ENCODE peak calls at places on chromosome 22, in ten cellular contexts. One of them, this sample, is unnamed.
A peak's percentile ranks its signal among the peaks of the same experiment; 100 is the strongest.

GRCh38 chr22:47591709-47592108 is 829.3 kb downstream of the TBC1D22A start:
- DNase-seq in GM12878: no peak
- DNase-seq in body of pancreas: no peak
- DNase-seq in gastrocnemius medialis: no peak
- DNase-seq in heart left ventricle: no peak
- DNase-seq in IMR-90: no peak
- DNase-seq in spleen: no peak
- DNase-seq in breast epithelium: no peak
- DNase-seq in ovary: no peak
- DNase-seq in testis: no peak
- DNase-seq in this sample: no peak

GRCh38 chr22:32202539-32203180 is 2.2 kb downstream of the RFPL2 start:
- DNase-seq in GM12878: no peak
- DNase-seq in body of pancreas: peak; percentile 70
- DNase-seq in gastrocnemius medialis: no peak
- DNase-seq in heart left ventricle: no peak
- DNase-seq in IMR-90: peak; percentile 22
- DNase-seq in spleen: no peak
- DNase-seq in breast epithelium: no peak
- DNase-seq in ovary: no peak
- DNase-seq in testis: peak; percentile 48
- DNase-seq in this sample: peak; percentile 32

GRCh38 chr22:42913874-42914510 is 56.9 kb upstream of the ARFGAP3 start:
- DNase-seq in GM12878: no peak
- DNase-seq in body of pancreas: no peak
- DNase-seq in gastrocnemius medialis: no peak
- DNase-seq in heart left ventricle: no peak
- DNase-seq in IMR-90: no peak
- DNase-seq in spleen: no peak
- DNase-seq in breast epithelium: no peak
- DNase-seq in ovary: no peak
- DNase-seq in testis: no peak
- DNase-seq in this sample: no peak

GRCh38 chr22:36334838-36335603 is 52.7 kb downstream of the MYH9 start:
- DNase-seq in GM12878: no peak
- DNase-seq in body of pancreas: peak; percentile 78
- DNase-seq in gastrocnemius medialis: no peak
- DNase-seq in heart left ventricle: no peak
- DNase-seq in IMR-90: peak; percentile 84
- DNase-seq in spleen: peak; percentile 81
- DNase-seq in breast epithelium: peak; percentile 78
- DNase-seq in ovary: no peak
- DNase-seq in testis: no peak
- DNase-seq in this sample: peak; percentile 75

GRCh38 chr22:41909290-41910049 is 5.4 kb downstream of the SHISA8 start:
- DNase-seq in GM12878: no peak
- DNase-seq in body of pancreas: no peak
- DNase-seq in gastrocnemius medialis: no peak
- DNase-seq in heart left ventricle: no peak
- DNase-seq in IMR-90: no peak
- DNase-seq in spleen: no peak
- DNase-seq in breast epithelium: no peak
- DNase-seq in ovary: no peak
- DNase-seq in testis: no peak
- DNase-seq in this sample: no peak

GRCh38 chr22:45317551-45318167 is 7.9 kb downstream of the FAM118A start:
- DNase-seq in GM12878: no peak
- DNase-seq in body of pancreas: no peak
- DNase-seq in gastrocnemius medialis: peak; percentile 73
- DNase-seq in heart left ventricle: peak; percentile 74
- DNase-seq in IMR-90: peak; percentile 37
- DNase-seq in spleen: no peak
- DNase-seq in breast epithelium: peak; percentile 83
- DNase-seq in ovary: peak; percentile 47
- DNase-seq in testis: peak; percentile 51
- DNase-seq in this sample: peak; percentile 67

GRCh38 chr22:35430897-35431322 is 31.0 kb downstream of the MCM5 start:
- DNase-seq in GM12878: no peak
- DNase-seq in body of pancreas: peak; percentile 86
- DNase-seq in gastrocnemius medialis: peak; percentile 80
- DNase-seq in heart left ventricle: peak; percentile 93
- DNase-seq in IMR-90: peak; percentile 96
- DNase-seq in spleen: peak; percentile 91
- DNase-seq in breast epithelium: peak; percentile 75
- DNase-seq in ovary: peak; percentile 95
- DNase-seq in testis: peak; percentile 90
- DNase-seq in this sample: peak; percentile 94

GRCh38 chr22:46084376-46084775 is 66.0 kb upstream of the PPARA start:
- DNase-seq in GM12878: no peak
- DNase-seq in body of pancreas: no peak
- DNase-seq in gastrocnemius medialis: peak; percentile 31
- DNase-seq in heart left ventricle: peak; percentile 38
- DNase-seq in IMR-90: no peak
- DNase-seq in spleen: peak; percentile 59
- DNase-seq in breast epithelium: no peak
- DNase-seq in ovary: peak; percentile 45
- DNase-seq in testis: peak; percentile 13
- DNase-seq in this sample: peak; percentile 54

GRCh38 chr22:11627436-11627797 is 3900.6 kb upstream of the OR11H1 start:
- DNase-seq in GM12878: no peak
- DNase-seq in body of pancreas: no peak
- DNase-seq in gastrocnemius medialis: no peak
- DNase-seq in heart left ventricle: no peak
- DNase-seq in IMR-90: no peak
- DNase-seq in spleen: peak; percentile 80
- DNase-seq in breast epithelium: no peak
- DNase-seq in ovary: no peak
- DNase-seq in testis: no peak
- DNase-seq in this sample: no peak

GRCh38 chr22:25067851-25068421 is 115.4 kb downstream of the KIAA1671 start:
- DNase-seq in GM12878: no peak
- DNase-seq in body of pancreas: no peak
- DNase-seq in gastrocnemius medialis: peak; percentile 39
- DNase-seq in heart left ventricle: no peak
- DNase-seq in IMR-90: no peak
- DNase-seq in spleen: peak; percentile 90
- DNase-seq in breast epithelium: no peak
- DNase-seq in ovary: no peak
- DNase-seq in testis: no peak
- DNase-seq in this sample: peak; percentile 93

GRCh38 chr22:39205344-39206021 is 39.3 kb downstream of the PDGFB start:
- DNase-seq in GM12878: no peak
- DNase-seq in body of pancreas: peak; percentile 67
- DNase-seq in gastrocnemius medialis: no peak
- DNase-seq in heart left ventricle: no peak
- DNase-seq in IMR-90: peak; percentile 78
- DNase-seq in spleen: peak; percentile 67
- DNase-seq in breast epithelium: no peak
- DNase-seq in ovary: no peak
- DNase-seq in testis: no peak
- DNase-seq in this sample: peak; percentile 51

GRCh38 chr22:49160261-49161001 is 667.2 kb downstream of the BRD1 start:
- DNase-seq in GM12878: no peak
- DNase-seq in body of pancreas: no peak
- DNase-seq in gastrocnemius medialis: no peak
- DNase-seq in heart left ventricle: peak; percentile 49
- DNase-seq in IMR-90: no peak
- DNase-seq in spleen: peak; percentile 51
- DNase-seq in breast epithelium: no peak
- DNase-seq in ovary: no peak
- DNase-seq in testis: no peak
- DNase-seq in this sample: no peak

GRCh38 chr22:26756675-26757293 is 99.4 kb downstream of the MIAT start:
- DNase-seq in GM12878: no peak
- DNase-seq in body of pancreas: peak; percentile 46
- DNase-seq in gastrocnemius medialis: no peak
- DNase-seq in heart left ventricle: peak; percentile 79
- DNase-seq in IMR-90: peak; percentile 36
- DNase-seq in spleen: peak; percentile 75
- DNase-seq in breast epithelium: peak; percentile 21
- DNase-seq in ovary: peak; percentile 79
- DNase-seq in testis: peak; percentile 75
- DNase-seq in this sample: peak; percentile 72

GRCh38 chr22:45690008-45690407 is 18.4 kb downstream of the ATXN10 start:
- DNase-seq in GM12878: no peak
- DNase-seq in body of pancreas: no peak
- DNase-seq in gastrocnemius medialis: no peak
- DNase-seq in heart left ventricle: no peak
- DNase-seq in IMR-90: no peak
- DNase-seq in spleen: no peak
- DNase-seq in breast epithelium: no peak
- DNase-seq in ovary: no peak
- DNase-seq in testis: no peak
- DNase-seq in this sample: no peak

DNA sequence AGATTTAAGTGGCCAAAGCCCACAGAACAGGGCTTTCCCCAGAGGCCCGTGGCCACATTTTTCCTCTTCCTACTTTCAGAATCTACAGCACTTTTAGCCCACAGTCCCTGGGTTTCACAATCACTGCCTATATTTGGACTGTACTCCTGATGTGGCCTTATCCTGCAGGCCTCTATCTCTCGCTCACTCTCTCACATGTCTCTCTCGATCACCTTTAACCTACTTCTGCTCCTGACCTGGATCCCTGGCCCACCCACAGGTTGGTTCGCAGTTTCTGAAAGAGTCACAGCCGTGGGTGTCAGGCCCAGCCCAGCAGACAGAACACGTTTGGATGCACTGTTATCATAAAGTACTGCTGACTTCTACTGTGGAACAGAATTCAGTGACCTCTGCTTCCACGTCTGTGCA is 55.5 kb downstream of the LARGE1 start:
- DNase-seq in GM12878: no peak
- DNase-seq in body of pancreas: no peak
- DNase-seq in gastrocnemius medialis: peak; percentile 32
- DNase-seq in heart left ventricle: no peak
- DNase-seq in IMR-90: peak; percentile 36
- DNase-seq in spleen: no peak
- DNase-seq in breast epithelium: no peak
- DNase-seq in ovary: peak; percentile 49
- DNase-seq in testis: peak; percentile 25
- DNase-seq in this sample: no peak
- H3K4me1 ChIP-seq in GM12878: peaks cover 17% of the 10 kb centered on the region
- H3K4me1 ChIP-seq in body of pancreas: no peaks in the 10 kb centered on the region
- H3K4me1 ChIP-seq in gastrocnemius medialis: peaks cover 65% of the 10 kb centered on the region
- H3K4me1 ChIP-seq in heart left ventricle: peaks cover 40% of the 10 kb centered on the region
- H3K4me1 ChIP-seq in IMR-90: peaks cover 19% of the 10 kb centered on the region
- H3K4me1 ChIP-seq in spleen: no peaks in the 10 kb centered on the region
- H3K4me1 ChIP-seq in breast epithelium: no peaks in the 10 kb centered on the region
- H3K4me1 ChIP-seq in ovary: peaks cover 22% of the 10 kb centered on the region
- H3K4me1 ChIP-seq in testis: peaks cover 4% of the 10 kb centered on the region
- H3K4me1 ChIP-seq in this sample: peaks cover 11% of the 10 kb centered on the region

GRCh38 chr22:19996694-19997384 is 19.8 kb downstream of the ARVCF start:
- DNase-seq in GM12878: no peak
- DNase-seq in body of pancreas: no peak
- DNase-seq in gastrocnemius medialis: no peak
- DNase-seq in heart left ventricle: peak; percentile 46
- DNase-seq in IMR-90: no peak
- DNase-seq in spleen: peak; percentile 56
- DNase-seq in breast epithelium: no peak
- DNase-seq in ovary: no peak
- DNase-seq in testis: no peak
- DNase-seq in this sample: no peak
- H3K27ac ChIP-seq in GM12878: no peak overlapping the region
- H3K27ac ChIP-seq in body of pancreas: no peak overlapping the region
- H3K27ac ChIP-seq in gastrocnemius medialis: no peak overlapping the region
- H3K27ac ChIP-seq in heart left ventricle: no peak overlapping the region
- H3K27ac ChIP-seq in IMR-90: no peak overlapping the region
- H3K27ac ChIP-seq in spleen: peak overlapping the region; percentile 9
- H3K27ac ChIP-seq in breast epithelium: no peak overlapping the region
- H3K27ac ChIP-seq in ovary: no peak overlapping the region
- H3K27ac ChIP-seq in testis: no peak overlapping the region
- H3K27ac ChIP-seq in this sample: peak overlapping the region; percentile 29

GRCh38 chr22:31150615-31151014 is 9.4 kb upstream of the RNF185 start:
- DNase-seq in GM12878: no peak
- DNase-seq in body of pancreas: no peak
- DNase-seq in gastrocnemius medialis: no peak
- DNase-seq in heart left ventricle: no peak
- DNase-seq in IMR-90: no peak
- DNase-seq in spleen: no peak
- DNase-seq in breast epithelium: no peak
- DNase-seq in ovary: no peak
- DNase-seq in testis: no peak
- DNase-seq in this sample: no peak

GRCh38 chr22:31154975-31155374 is 5.0 kb upstream of the RNF185 start:
- DNase-seq in GM12878: no peak
- DNase-seq in body of pancreas: no peak
- DNase-seq in gastrocnemius medialis: no peak
- DNase-seq in heart left ventricle: no peak
- DNase-seq in IMR-90: no peak
- DNase-seq in spleen: no peak
- DNase-seq in breast epithelium: no peak
- DNase-seq in ovary: peak; percentile 11
- DNase-seq in testis: no peak
- DNase-seq in this sample: no peak

GRCh38 chr22:31153357-31153756 is 6.6 kb upstream of the RNF185 start:
- DNase-seq in GM12878: no peak
- DNase-seq in body of pancreas: no peak
- DNase-seq in gastrocnemius medialis: no peak
- DNase-seq in heart left ventricle: peak; percentile 16
- DNase-seq in IMR-90: no peak
- DNase-seq in spleen: no peak
- DNase-seq in breast epithelium: no peak
- DNase-seq in ovary: peak; percentile 26
- DNase-seq in testis: no peak
- DNase-seq in this sample: no peak

GRCh38 chr22:31148953-31149627 is 8.8 kb upstream of the PLA2G3 start:
- DNase-seq in GM12878: no peak
- DNase-seq in body of pancreas: peak; percentile 85
- DNase-seq in gastrocnemius medialis: peak; percentile 56
- DNase-seq in heart left ventricle: peak; percentile 75
- DNase-seq in IMR-90: peak; percentile 80
- DNase-seq in spleen: no peak
- DNase-seq in breast epithelium: peak; percentile 69
- DNase-seq in ovary: peak; percentile 77
- DNase-seq in testis: peak; percentile 80
- DNase-seq in this sample: peak; percentile 63

DNA sequence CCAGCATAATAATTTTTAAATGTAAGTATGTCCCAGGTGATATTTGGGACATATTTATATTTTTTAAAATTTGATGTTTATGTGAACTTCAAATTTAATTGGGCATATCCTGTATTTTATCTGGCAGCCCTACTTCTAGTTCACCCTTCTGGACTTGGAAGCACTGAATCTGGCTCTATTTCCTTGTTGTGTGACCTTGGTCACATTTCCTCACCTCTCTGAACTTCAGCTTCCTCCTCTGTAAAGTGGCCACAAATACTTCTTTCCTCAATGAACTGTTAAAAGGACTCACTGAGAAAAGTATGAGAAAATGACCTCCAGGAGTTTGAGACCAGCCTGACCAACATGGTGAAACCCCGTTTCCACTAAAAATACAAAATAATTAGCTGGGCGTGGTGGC is 8.1 kb upstream of the RNF185 start:
- DNase-seq in GM12878: no peak
- DNase-seq in body of pancreas: no peak
- DNase-seq in gastrocnemius medialis: no peak
- DNase-seq in heart left ventricle: no peak
- DNase-seq in IMR-90: no peak
- DNase-seq in spleen: no peak
- DNase-seq in breast epithelium: no peak
- DNase-seq in ovary: no peak
- DNase-seq in testis: no peak
- DNase-seq in this sample: no peak
- TF ChIP-seq POLR2A in GM12878: no peak
- TF ChIP-seq POLR2A in body of pancreas: no peak
- TF ChIP-seq POLR2A in gastrocnemius medialis: no peak
- TF ChIP-seq POLR2A in heart left ventricle: no peak
- TF ChIP-seq POLR2A in IMR-90: no peak
- TF ChIP-seq POLR2A in spleen: no peak
- TF ChIP-seq POLR2A in breast epithelium: no peak
- TF ChIP-seq POLR2A in ovary: no peak
- TF ChIP-seq POLR2A in testis: no peak
- TF ChIP-seq POLR2A in this sample: no peak

GRCh38 chr22:40504285-40505249 is 132.0 kb downstream of the MRTFA start:
- DNase-seq in GM12878: no peak
- DNase-seq in body of pancreas: no peak
- DNase-seq in gastrocnemius medialis: no peak
- DNase-seq in heart left ventricle: no peak
- DNase-seq in IMR-90: no peak
- DNase-seq in spleen: no peak
- DNase-seq in breast epithelium: no peak
- DNase-seq in ovary: no peak
- DNase-seq in testis: no peak
- DNase-seq in this sample: no peak
- H3K4me1 ChIP-seq in GM12878: peaks cover 22% of the 10 kb centered on the region
- H3K4me1 ChIP-seq in body of pancreas: peaks cover 55% of the 10 kb centered on the region
- H3K4me1 ChIP-seq in gastrocnemius medialis: peaks cover 30% of the 10 kb centered on the region
- H3K4me1 ChIP-seq in heart left ventricle: peaks cover 27% of the 10 kb centered on the region
- H3K4me1 ChIP-seq in IMR-90: peaks cover 23% of the 10 kb centered on the region
- H3K4me1 ChIP-seq in spleen: peaks cover 7% of the 10 kb centered on the region
- H3K4me1 ChIP-seq in breast epithelium: peaks cover 10% of the 10 kb centered on the region
- H3K4me1 ChIP-seq in ovary: peaks cover 6% of the 10 kb centered on the region
- H3K4me1 ChIP-seq in testis: peaks cover 22% of the 10 kb centered on the region
- H3K4me1 ChIP-seq in this sample: peaks cover 22% of the 10 kb centered on the region